ENCODE peak calls at places on chromosomes 2 and 18, in eight cellular contexts. P is PC-3, L is HAP-1, H is GM23248, B is lung, Q is breast epithelium, Y is thyroid gland, U is sigmoid colon. Z is an unnamed sample. For H3K4me1, the result is how much of the 10 kb centered on the place peaks cover.

GRCh38 chr2:96105152-96105915 is 11.0 kb downstream of the ADRA2B start:
- DNase-seq in P (no peak), B (no peak), H (no peak), Q (no peak), U (no peak), L (no peak), Y (no peak), Z (no peak)

GRCh38 chr2:170818294-170819104 is 1.8 kb downstream of the GAD1 start:
- DNase-seq in B (no peak), U (no peak), Y (no peak), L (no peak), P (no peak), H (peak), Q (no peak), Z (no peak)

GRCh38 chr2:28463893-28464292 is 32.0 kb upstream of the PLB1 start:
- DNase-seq in B (no peak), Q (no peak), P (no peak), H (no peak), L (no peak), Y (no peak), U (no peak), Z (peak)

GRCh38 chr18:3281456-3282400 is 19.8 kb downstream of the MYL12B start:
- DNase-seq in B (no peak), P (peak), H (peak), Q (no peak), Y (no peak), L (no peak), U (no peak), Z (peak)

GRCh38 chr2:149487189-149487588 is 100.4 kb downstream of the MMADHC start:
- DNase-seq in Y (no peak), L (no peak), P (peak), B (no peak), H (peak), Q (no peak), U (no peak), Z (no peak)

GRCh38 chr2:42125887-42126594 is 43.1 kb upstream of the EML4 start:
- DNase-seq in P (no peak), U (no peak), B (no peak), Q (no peak), H (peak), L (no peak), Y (no peak), Z (no peak)

GRCh38 chr2:123207245-123207644 is 817.8 kb upstream of the CNTNAP5 start:
- DNase-seq in L (no peak), Q (no peak), U (no peak), Y (no peak), P (no peak), H (no peak), B (no peak), Z (no peak)

GRCh38 chr2:47254464-47254863 is 99.4 kb upstream of the STPG4 start:
- DNase-seq in Y (no peak), H (no peak), B (no peak), Q (no peak), L (no peak), P (no peak), U (no peak), Z (no peak)

GRCh38 chr2:56191617-56192016 is 7.8 kb downstream of the CCDC85A start:
- DNase-seq in H (peak), U (no peak), P (peak), B (no peak), L (peak), Q (no peak), Y (peak), Z (peak)

GRCh38 chr2:192749606-192750200 is 555.0 kb upstream of the TMEFF2 start:
- DNase-seq in P (peak), H (no peak), Q (no peak), L (peak), U (no peak), B (no peak), Y (no peak), Z (no peak)

GRCh38 chr2:68388772-68389171 is 23.7 kb downstream of the PLEK start:
- DNase-seq in P (no peak), H (no peak), Q (no peak), Y (no peak), L (no peak), U (no peak), B (no peak), Z (no peak)

GRCh38 chr2:217538719-217539118 is 464.1 kb downstream of the TNS1 start:
- DNase-seq in Y (peak), Q (no peak), H (no peak), L (no peak), P (peak), U (no peak), B (peak), Z (no peak)

GRCh38 chr2:31058096-31058843 is 80.0 kb downstream of the GALNT14 start:
- DNase-seq in P (no peak), U (no peak), B (no peak), H (no peak), Y (no peak), Q (no peak), L (no peak), Z (no peak)

GRCh38 chr2:46643951-46644350 is 164.6 kb downstream of the TMEM247 start:
- DNase-seq in U (no peak), L (no peak), H (no peak), Y (no peak), B (no peak), Q (no peak), P (peak), Z (peak)

GRCh38 chr2:145028055-145028630 is 508.2 kb upstream of the ZEB2 start:
- DNase-seq in U (no peak), Y (no peak), P (no peak), B (no peak), Q (no peak), L (no peak), H (no peak), Z (peak)

GRCh38 chr18:33918571-33918970 is 306.1 kb downstream of the NOL4 start:
- DNase-seq in L (no peak), B (no peak), P (no peak), U (no peak), Q (no peak), Y (no peak), H (no peak), Z (no peak)

GRCh38 chr18:55699233-55699765 is 111.3 kb upstream of the TCF4 start:
- DNase-seq in B (no peak), H (peak), Q (no peak), U (no peak), L (no peak), P (no peak), Y (no peak), Z (no peak)

GRCh38 chr2:128748336-128748735 is 429.7 kb upstream of the HS6ST1 start:
- DNase-seq in Y (no peak), U (no peak), P (no peak), H (no peak), B (no peak), Q (no peak), L (no peak), Z (no peak)

GRCh38 chr18:69636529-69637301 is 236.0 kb downstream of the DOK6 start:
- DNase-seq in H (no peak), Y (no peak), Q (no peak), U (no peak), B (no peak), L (peak), P (no peak), Z (peak)

GRCh38 chr2:53268086-53268485 is 499.5 kb upstream of the CHAC2 start:
- DNase-seq in Q (no peak), L (no peak), P (peak), Y (no peak), U (no peak), H (no peak), B (no peak), Z (no peak)

GRCh38 chr2:238202326-238203103 is 980 bp downstream of the ILKAP start:
- DNase-seq in P (no peak), Y (no peak), L (no peak), H (peak), Q (no peak), U (no peak), B (no peak), Z (peak)

GRCh38 chr18:71443726-71444480 is 1100.2 kb downstream of the CBLN2 start:
- DNase-seq in Y (no peak), P (peak), B (no peak), Q (no peak), U (no peak), L (no peak), H (no peak), Z (no peak)

GRCh38 chr2:20882466-20883170 is 59.7 kb upstream of the LDAH start:
- DNase-seq in Q (no peak), Y (no peak), U (no peak), P (no peak), L (no peak), B (no peak), H (no peak), Z (no peak)

GRCh38 chr2:241808701-241809382 is at the start of gene NEU4:
- DNase-seq in B (no peak), Q (no peak), Y (peak), H (no peak), L (peak), U (no peak), P (no peak), Z (no peak)

DNA sequence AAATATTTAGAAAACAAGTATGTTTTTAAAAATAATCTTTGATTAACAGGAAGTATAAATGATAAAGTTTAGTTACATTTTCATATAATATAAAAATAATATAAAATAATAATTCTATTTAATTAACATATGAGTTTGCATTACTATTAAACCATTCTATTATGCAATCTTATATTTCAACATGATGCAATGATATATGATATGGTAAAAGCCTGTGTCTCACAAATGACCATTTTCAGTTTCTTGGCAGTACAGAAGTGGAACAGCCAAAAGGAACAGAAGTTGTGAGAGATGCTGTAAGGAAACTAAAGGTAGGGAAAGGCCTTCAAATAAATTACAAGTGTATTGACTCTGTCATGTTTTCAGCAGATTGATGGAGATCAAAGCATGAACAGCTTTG is 230.8 kb downstream of the GULP1 start:
- DNase-seq in U (no peak), Q (no peak), H (no peak), L (no peak), Y (no peak), P (no peak), B (no peak), Z (no peak)
- H3K4me1 ChIP-seq in U (under half), Q (under half), H (under half), L (under half), Y (under half), P (under half), B (under half), Z (under half)

GRCh38 chr18:63887424-63887823 is at the start of gene SERPINB2:
- DNase-seq in Y (no peak), P (peak), U (no peak), B (no peak), Q (no peak), H (peak), L (no peak), Z (no peak)
- H3K4me1 ChIP-seq in Y (under half), P (under half), U (under half), B (under half), Q (under half), H (under half), L (under half), Z (under half)

GRCh38 chr2:236170678-236171212 is 2.6 kb upstream of the GBX2 start:
- DNase-seq in Y (no peak), L (no peak), P (no peak), H (no peak), B (no peak), Q (no peak), U (no peak), Z (no peak)

GRCh38 chr2:236171213-236172201 is 3.3 kb upstream of the GBX2 start:
- DNase-seq in U (no peak), H (no peak), Y (no peak), B (no peak), L (peak), P (no peak), Q (no peak), Z (peak)

GRCh38 chr2:236169151-236169721 is 1.1 kb upstream of the GBX2 start:
- DNase-seq in P (no peak), Y (no peak), B (no peak), L (no peak), Q (no peak), H (no peak), U (peak), Z (peak)

GRCh38 chr2:236168110-236169067 is at the start of gene GBX2:
- DNase-seq in B (no peak), L (peak), U (peak), Q (no peak), P (peak), Y (peak), H (peak), Z (peak)

GRCh38 chr2:236169741-236170654 is 1.8 kb upstream of the GBX2 start:
- DNase-seq in Q (no peak), B (no peak), Y (no peak), H (no peak), U (no peak), L (no peak), P (no peak), Z (no peak)
- H3K4me1 ChIP-seq in Q (under half), B (under half), Y (under half), H (under half), U (half or more), L (under half), P (under half), Z (under half)

DNA sequence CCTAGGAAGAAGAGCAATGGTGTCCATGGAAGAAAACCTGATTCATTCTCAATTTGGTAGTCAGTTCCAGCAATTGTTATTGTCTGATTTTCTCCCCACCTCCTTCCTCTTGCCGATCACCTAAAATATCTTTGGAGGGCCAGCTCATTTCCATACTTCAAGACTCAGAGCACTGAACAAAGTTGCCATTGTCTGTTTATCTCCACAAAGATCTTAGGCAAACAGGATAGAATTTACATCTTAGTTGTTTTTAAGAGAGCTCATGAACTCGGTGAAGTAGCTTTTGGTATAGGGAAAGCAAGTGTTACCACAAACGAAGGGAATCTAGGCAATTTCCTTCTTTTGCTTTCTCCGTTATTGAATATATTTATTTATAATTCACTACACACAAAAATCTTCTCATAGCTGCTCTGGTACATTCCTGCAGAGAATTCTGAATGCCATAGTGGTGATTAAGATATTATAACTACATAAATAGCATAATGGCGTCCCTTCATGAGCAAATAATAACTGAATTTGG is 41.5 kb upstream of the CHST9 start:
- DNase-seq in U (no peak), B (no peak), H (no peak), Y (no peak), L (no peak), Q (no peak), P (peak), Z (no peak)
- H3K4me1 ChIP-seq in U (under half), B (under half), H (under half), Y (under half), L (under half), Q (under half), P (under half), Z (under half)

DNA sequence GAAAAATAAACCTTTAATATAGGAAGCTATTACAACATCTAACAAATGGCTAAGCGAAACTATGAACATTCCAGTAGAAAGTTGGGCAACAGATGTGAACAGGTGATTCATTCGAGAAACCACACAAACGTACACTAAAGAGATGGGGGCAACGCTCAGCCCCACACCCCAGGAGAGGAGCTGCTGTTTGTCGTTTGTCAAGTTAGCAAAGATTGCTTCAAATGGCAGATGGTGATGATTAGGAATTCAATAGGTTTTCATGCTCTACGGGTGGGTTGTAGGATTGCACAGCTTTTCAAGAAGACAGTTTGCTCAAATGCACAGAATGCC is 154.7 kb upstream of the HDAC4 start:
- DNase-seq in Y (no peak), H (peak), B (no peak), Q (no peak), U (peak), L (no peak), P (no peak), Z (no peak)
- H3K4me1 ChIP-seq in Y (under half), H (under half), B (under half), Q (under half), U (under half), L (under half), P (under half), Z (under half)

DNA sequence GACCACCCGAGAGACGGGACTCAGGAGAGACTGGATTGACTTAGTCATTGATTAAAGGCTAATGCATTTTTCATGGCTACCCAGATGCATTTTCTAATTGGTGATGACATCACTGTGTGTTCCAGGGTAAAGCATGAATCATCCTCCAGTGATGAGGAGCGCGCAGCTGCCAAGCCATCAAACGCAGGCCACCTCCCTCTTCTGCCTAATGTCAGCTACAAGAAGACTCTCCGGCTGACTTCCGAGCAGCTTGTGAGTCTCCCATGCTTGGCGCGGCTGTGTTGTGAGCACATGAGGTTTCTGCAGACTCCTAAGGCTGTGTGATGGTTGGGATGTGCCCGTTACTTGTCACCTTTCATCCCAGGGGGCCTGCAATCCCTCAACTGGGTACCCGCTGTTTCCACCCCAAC is 56.4 kb downstream of the LPIN1 start:
- DNase-seq in Q (no peak), P (no peak), B (no peak), L (no peak), Y (no peak), H (peak), U (no peak), Z (peak)
- H3K4me1 ChIP-seq in Q (under half), P (under half), B (under half), L (under half), Y (under half), H (under half), U (under half), Z (under half)

Z was measured in mesenchymal stem cell.